ENCODE peak calls at places on chromosomes 7 and 10, in six cellular contexts. G is GM23248, D is HCT116, C is hepatocyte, S is SK-N-SH, J is PC-9. P is an unnamed sample. For H3K4me1 and H3K9me2, the result is how much of the 10 kb centered on the place peaks cover.

GRCh38 chr7:144907577-144907976 is 71.7 kb upstream of the TPK1 start:
- DNase-seq in S (no peak), D (no peak), C (no peak), G (no peak), J (no peak), P (no peak)

GRCh38 chr7:41921453-41921912 is 218.6 kb upstream of the INHBA start:
- DNase-seq in J (no peak), D (no peak), S (no peak), C (no peak), G (peak), P (no peak)

GRCh38 chr7:24755541-24756416 is 1.5 kb downstream of the GSDME start:
- DNase-seq in D (no peak), J (no peak), G (peak), C (peak), S (no peak), P (no peak)

GRCh38 chr7:138821912-138822311 is 23.9 kb upstream of the ATP6V0A4 start:
- DNase-seq in J (no peak), G (no peak), D (no peak), S (no peak), C (no peak), P (no peak)

GRCh38 chr7:43674559-43675436 is 54.5 kb downstream of the COA1 start:
- DNase-seq in G (peak), C (peak), S (no peak), J (no peak), D (peak), P (no peak)

GRCh38 chr7:151695856-151696555 is 176.3 kb upstream of the RHEB start:
- DNase-seq in G (no peak), S (no peak), D (no peak), C (no peak), J (no peak), P (no peak)

GRCh38 chr7:114879554-114879953 is 42.3 kb upstream of the MDFIC start:
- DNase-seq in J (no peak), D (no peak), G (peak), S (no peak), C (no peak), P (no peak)

GRCh38 chr7:116490351-116490750 is 9.2 kb upstream of the CAV2 start:
- DNase-seq in J (no peak), C (no peak), G (no peak), S (no peak), D (no peak), P (no peak)

GRCh38 chr7:46301677-46302076 is 380.6 kb upstream of the IGFBP3 start:
- DNase-seq in S (no peak), J (no peak), C (no peak), G (peak), D (no peak), P (no peak)

GRCh38 chr7:137879357-137880158 is 32.8 kb upstream of the DGKI start:
- DNase-seq in G (peak), C (no peak), J (no peak), D (no peak), S (no peak), P (no peak)

GRCh38 chr10:12945709-12946359 is 55.7 kb downstream of the CCDC3 start:
- DNase-seq in S (no peak), D (no peak), C (no peak), J (no peak), G (no peak), P (peak)

GRCh38 chr10:124698560-124699470 is 45.4 kb downstream of the FAM53B start:
- DNase-seq in D (no peak), S (no peak), C (no peak), J (no peak), G (no peak), P (no peak)
- H3K4me1 ChIP-seq in D (under half), S (under half), C (under half), J (under half), G (under half), P (half or more)

GRCh38 chr7:54712777-54713176 is 46.2 kb downstream of the SEC61G start:
- DNase-seq in D (no peak), C (no peak), J (no peak), S (no peak), G (no peak), P (no peak)
- H3K9me2 ChIP-seq in D (under half), C (under half), J (under half), S (under half), G (under half), P (under half)

GRCh38 chr10:62046522-62047239 is 145.2 kb downstream of the ARID5B start:
- DNase-seq in J (no peak), D (no peak), S (no peak), C (peak), G (peak), P (no peak)

GRCh38 chr10:62044569-62044968 is 143.1 kb downstream of the ARID5B start:
- DNase-seq in S (no peak), G (no peak), D (no peak), C (no peak), J (no peak), P (no peak)

GRCh38 chr10:62047960-62048383 is 146.5 kb downstream of the ARID5B start:
- DNase-seq in G (peak), S (no peak), C (peak), J (no peak), D (no peak), P (no peak)

GRCh38 chr10:62047240-62047897 is 145.9 kb downstream of the ARID5B start:
- DNase-seq in S (no peak), C (no peak), G (peak), D (no peak), J (no peak), P (no peak)

GRCh38 chr10:62045765-62046521 is 144.4 kb downstream of the ARID5B start:
- DNase-seq in J (no peak), D (no peak), C (peak), G (peak), S (no peak), P (no peak)
- H3K4me1 ChIP-seq in J (half or more), D (under half), C (half or more), G (half or more), S (under half), P (half or more)

DNA sequence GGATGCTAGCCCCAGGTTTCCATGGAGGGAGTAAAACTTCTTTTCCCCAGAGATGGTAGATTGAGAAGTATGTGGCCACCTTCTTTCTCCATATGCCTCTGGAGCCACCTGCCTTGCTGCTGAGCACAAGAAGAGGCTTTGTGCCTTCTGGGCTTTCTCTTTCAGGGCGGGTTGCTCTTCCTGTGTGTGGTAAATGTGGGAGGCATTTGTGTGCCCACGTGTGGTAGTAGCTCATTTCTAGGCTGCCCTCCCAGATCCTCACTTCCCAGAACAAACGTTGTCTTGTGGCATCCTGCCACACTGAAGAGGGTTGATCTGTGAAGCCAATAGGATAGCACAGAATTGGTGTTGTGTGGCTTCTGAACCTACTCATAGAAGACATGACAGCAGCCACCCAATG is 342.0 kb upstream of the PODXL start:
- DNase-seq in C (no peak), J (no peak), G (peak), S (no peak), D (no peak), P (no peak)
- H3K9me2 ChIP-seq in C (under half), J (under half), G (under half), S (under half), D (under half), P (under half)

GRCh38 chr10:69869291-69869841 is 67.7 kb downstream of the COL13A1 start:
- DNase-seq in G (peak), J (peak), C (no peak), D (peak), S (peak), P (no peak)

GRCh38 chr10:69866246-69866687 is 64.6 kb downstream of the COL13A1 start:
- DNase-seq in G (no peak), J (no peak), C (no peak), S (peak), D (no peak), P (no peak)

GRCh38 chr10:69868821-69869220 is 67.1 kb downstream of the COL13A1 start:
- DNase-seq in J (peak), C (no peak), S (no peak), D (no peak), G (no peak), P (no peak)

GRCh38 chr10:69866688-69867461 is 65.2 kb downstream of the COL13A1 start:
- DNase-seq in C (peak), J (no peak), D (peak), S (peak), G (peak), P (no peak)

DNA sequence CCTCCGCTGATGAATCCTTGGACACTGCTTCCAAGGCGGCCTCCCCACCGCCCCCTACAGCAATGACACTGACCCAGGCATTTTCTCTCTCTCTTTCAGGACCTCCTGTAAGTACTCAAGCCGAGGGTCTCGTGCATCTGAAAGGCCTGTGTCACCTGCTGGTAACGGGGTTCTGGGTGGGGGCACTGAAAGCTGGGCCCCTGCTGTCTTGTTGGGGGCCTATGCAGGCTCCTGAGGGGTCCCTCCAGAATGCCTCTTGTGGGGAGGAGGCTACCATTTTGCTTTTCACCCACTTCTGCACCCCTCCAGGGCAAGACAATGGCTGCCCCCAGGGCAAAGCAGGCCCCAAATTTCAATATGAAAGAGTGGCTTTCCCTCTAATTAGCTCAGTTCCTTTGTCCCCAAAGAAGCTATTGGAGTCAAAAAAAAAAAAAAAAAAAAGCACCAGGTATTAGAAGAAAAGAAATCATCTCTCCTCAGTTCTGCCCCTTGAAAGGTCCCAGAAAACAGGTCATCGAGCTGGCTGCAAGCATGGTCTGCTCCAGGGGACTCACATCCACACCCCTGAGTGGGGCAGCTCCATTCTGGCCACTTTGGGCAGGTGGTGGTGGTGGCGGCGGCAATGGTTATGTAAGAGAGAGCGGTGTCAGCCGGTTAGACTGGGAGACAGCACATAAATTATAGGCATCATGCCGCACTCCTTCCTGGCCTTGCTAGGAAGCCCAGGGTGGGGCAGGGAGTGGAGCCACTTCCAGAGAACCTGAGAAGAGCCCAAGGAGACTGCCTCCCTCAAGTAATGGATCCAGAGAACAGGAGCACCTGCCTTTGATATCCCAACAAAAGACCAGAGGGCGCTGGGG is 66.2 kb downstream of the COL13A1 start:
- DNase-seq in D (no peak), S (no peak), J (no peak), G (no peak), C (no peak), P (no peak)
- H3K4me1 ChIP-seq in D (under half), S (under half), J (half or more), G (under half), C (under half), P (under half)

GRCh38 chr7:131895541-131896173 is 339.2 kb upstream of the PODXL start:
- DNase-seq in S (no peak), D (peak), G (peak), C (peak), J (no peak), P (no peak)

GRCh38 chr7:131897016-131897789 is 340.8 kb upstream of the PODXL start:
- DNase-seq in C (no peak), D (peak), S (peak), J (no peak), G (peak), P (no peak)

GRCh38 chr7:131896189-131896855 is 339.9 kb upstream of the PODXL start:
- DNase-seq in J (no peak), S (no peak), G (no peak), D (no peak), C (no peak), P (no peak)

GRCh38 chr7:131899271-131900030 is 343.0 kb upstream of the PODXL start:
- DNase-seq in D (no peak), C (no peak), G (peak), J (no peak), S (no peak), P (no peak)

GRCh38 chr7:131897790-131898165 is 341.4 kb upstream of the PODXL start:
- DNase-seq in C (no peak), S (no peak), J (no peak), D (no peak), G (no peak), P (no peak)
- H3K9me2 ChIP-seq in C (under half), S (under half), J (under half), D (under half), G (under half), P (under half)

GRCh38 chr7:128743112-128743772 is 4.1 kb downstream of the CALU start:
- DNase-seq in J (no peak), D (no peak), G (peak), S (no peak), C (no peak), P (no peak)
- H3K4me1 ChIP-seq in J (under half), D (under half), G (half or more), S (under half), C (under half), P (under half)

P was measured in Karpas-422.